ENCODE peak calls at places on chromosomes 4 and X, in five cellular contexts. A, G, U, Z and T are unnamed samples.
A peak's percentile ranks its signal among the peaks of the same experiment; 100 is the strongest.

GRCh38 chr4:60314367-60314766 is 885.8 kb upstream of the ADGRL3 start:
- DNase-seq in A (peak; percentile 86), G (no peak), U (no peak), Z (no peak), T (no peak)

GRCh38 chrX:11765449-11765848 is 7.4 kb downstream of the MSL3 start:
- DNase-seq in A (no peak), G (no peak), U (no peak), Z (no peak), T (no peak)

GRCh38 chr4:173261052-173261451 is 73.1 kb downstream of the HMGB2 start:
- DNase-seq in A (no peak), G (no peak), U (no peak), Z (no peak), T (no peak)

GRCh38 chr4:121428721-121429120 is 47.9 kb upstream of the QRFPR start:
- DNase-seq in A (peak; percentile 39), G (no peak), U (no peak), Z (no peak), T (no peak)

GRCh38 chrX:71619193-71619592 is 882 bp upstream of the CXCR3 start:
- DNase-seq in A (no peak), G (no peak), U (no peak), Z (no peak), T (no peak)

GRCh38 chrX:56736219-56736618 is 7.2 kb downstream of the NBDY start:
- DNase-seq in A (no peak), G (no peak), U (no peak), Z (no peak), T (no peak)

GRCh38 chr4:118758293-118758692 is 73.1 kb downstream of the METTL14 start:
- DNase-seq in A (no peak), G (no peak), U (no peak), Z (no peak), T (no peak)

GRCh38 chr4:15065516-15065915 is 63.2 kb downstream of the CPEB2 start:
- DNase-seq in A (no peak), G (no peak), U (no peak), Z (no peak), T (no peak)